ENCODE peak calls at places on chromosome 18, in four cellular contexts. G is left ventricle myocardium inferior; F is effector memory CD4-positive, alpha-beta T cell; Z is stimulated activated CD4-positive, alpha-beta T cell treated with anti-CD3 and anti-CD28 coated beads, Interleukin-1b, Interleukin-23, amount 100 ng/mL, for 48 hours. W is an unnamed sample.

GRCh38 chr18:36186461-36187137 is 698 bp upstream of the MOCOS start:
- DNase-seq in G (peak), F (no peak), Z (no peak), W (peak)

GRCh38 chr18:183769-184168 is 25.4 kb downstream of the USP14 start:
- DNase-seq in G (no peak), F (no peak), Z (no peak), W (no peak)

GRCh38 chr18:75754433-75754832 is 326.9 kb upstream of the SMIM21 start:
- DNase-seq in G (no peak), F (no peak), Z (no peak), W (no peak)

GRCh38 chr18:75212626-75213110 is 2.1 kb downstream of the TSHZ1 start:
- DNase-seq in G (no peak), F (no peak), Z (no peak), W (no peak)

GRCh38 chr18:2143666-2144065 is 427.6 kb downstream of the METTL4 start:
- DNase-seq in G (no peak), F (no peak), Z (no peak), W (no peak)

GRCh38 chr18:48407358-48407757 is 1.8 kb downstream of the ZBTB7C start:
- DNase-seq in G (no peak), F (no peak), Z (no peak), W (no peak)

GRCh38 chr18:13237641-13238040 is 19.1 kb downstream of the LDLRAD4 start:
- DNase-seq in G (no peak), F (no peak), Z (no peak), W (no peak)

GRCh38 chr18:31943895-31944816 is 1.2 kb upstream of the TRAPPC8 start:
- DNase-seq in G (no peak), F (no peak), Z (no peak), W (no peak)

GRCh38 chr18:24837065-24837464 is 376.6 kb downstream of the HRH4 start:
- DNase-seq in G (no peak), F (no peak), Z (no peak), W (no peak)

GRCh38 chr18:79644006-79644665 is 35.5 kb upstream of the CTDP1 start:
- DNase-seq in G (peak), F (peak), Z (peak), W (peak)